ENCODE peak calls at places on chromosome 15, in eight cellular contexts. L is stomach, J is cardiac fibroblast, W is cardiac muscle cell, Q is AG04450, N is brain microvascular endothelial cell, M is HL-60, F is endothelial cell. C is an unnamed sample.

GRCh38 chr15:65405793-65406192 is 17.0 kb downstream of the IGDCC4 start:
- DNase-seq in L (no peak), J (no peak), W (no peak), Q (no peak), N (no peak), M (no peak), F (no peak), C (no peak)

GRCh38 chr15:100765458-100766224 is 114.0 kb upstream of the ALDH1A3 start:
- DNase-seq in L (no peak), J (no peak), W (no peak), Q (no peak), N (no peak), M (no peak), F (no peak), C (no peak)

GRCh38 chr15:70121656-70122297 is 24.1 kb upstream of the TLE3 start:
- DNase-seq in L (peak), J (peak), W (no peak), Q (peak), N (peak), M (no peak), F (no peak), C (peak)

GRCh38 chr15:41894791-41895463 is 1.1 kb upstream of the SPTBN5 start:
- DNase-seq in L (peak), J (peak), W (no peak), Q (no peak), N (peak), M (peak), F (no peak), C (peak)

GRCh38 chr15:67925182-67925581 is 85.3 kb upstream of the RNU6-1 start:
- DNase-seq in L (no peak), J (no peak), W (no peak), Q (no peak), N (no peak), M (no peak), F (no peak), C (no peak)

GRCh38 chr15:32649336-32649735 is 7.8 kb downstream of the SCG5 start:
- DNase-seq in L (no peak), J (peak), W (peak), Q (no peak), N (peak), M (no peak), F (peak), C (no peak)

GRCh38 chr15:26394801-26395200 is 378.1 kb downstream of the GABRB3 start:
- DNase-seq in L (no peak), J (no peak), W (peak), Q (no peak), N (no peak), M (no peak), F (no peak), C (no peak)

GRCh38 chr15:52368402-52368801 is 72.8 kb upstream of the MYO5C start:
- DNase-seq in L (no peak), J (no peak), W (no peak), Q (no peak), N (no peak), M (no peak), F (no peak), C (no peak)

GRCh38 chr15:91889143-91889815 is 35.8 kb downstream of the SLCO3A1 start:
- DNase-seq in L (no peak), J (no peak), W (peak), Q (no peak), N (no peak), M (no peak), F (no peak), C (no peak)

GRCh38 chr15:67510597-67511225 is 10.2 kb upstream of the C15orf61 start:
- DNase-seq in L (no peak), J (peak), W (no peak), Q (no peak), N (peak), M (no peak), F (no peak), C (no peak)

DNA sequence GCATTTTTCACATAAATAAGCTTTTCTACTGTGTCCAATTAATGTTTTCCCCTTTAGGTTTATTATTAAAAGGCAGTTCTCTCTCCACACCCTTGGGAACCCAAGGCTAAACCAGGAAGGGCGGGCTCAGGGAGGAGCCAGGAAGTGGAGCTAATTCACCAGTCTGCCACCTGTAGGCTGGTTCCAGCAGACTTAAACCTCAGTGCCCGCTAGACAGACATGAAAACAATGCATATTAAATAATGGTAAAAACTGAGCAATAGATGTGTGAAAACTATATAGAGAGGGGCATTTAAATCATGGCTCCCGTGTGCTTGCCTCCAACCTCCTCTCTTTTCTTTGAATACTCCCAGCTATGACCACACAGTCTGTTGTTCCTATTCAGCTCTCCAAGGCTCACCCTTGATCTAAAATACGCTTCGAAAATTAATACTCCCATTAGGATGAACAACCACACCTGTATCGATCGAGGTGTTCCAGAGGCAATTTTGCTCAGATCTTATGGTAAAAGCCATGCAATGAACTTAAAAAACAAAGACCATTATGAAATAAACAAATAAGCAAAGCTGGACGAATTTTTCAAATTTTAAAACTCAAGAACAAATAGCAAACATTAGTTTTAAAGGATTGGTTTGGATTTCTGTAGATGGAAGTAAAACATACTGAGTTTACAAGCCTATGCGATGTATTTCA is 253.3 kb downstream of the TJP1 start:
- DNase-seq in L (no peak), J (peak), W (peak), Q (no peak), N (no peak), M (no peak), F (peak), C (peak)
- TF ChIP-seq CTCF in L (no peak), J (no peak), W (peak), Q (no peak), N (peak), M (no peak), F (no peak), C (peak)

DNA sequence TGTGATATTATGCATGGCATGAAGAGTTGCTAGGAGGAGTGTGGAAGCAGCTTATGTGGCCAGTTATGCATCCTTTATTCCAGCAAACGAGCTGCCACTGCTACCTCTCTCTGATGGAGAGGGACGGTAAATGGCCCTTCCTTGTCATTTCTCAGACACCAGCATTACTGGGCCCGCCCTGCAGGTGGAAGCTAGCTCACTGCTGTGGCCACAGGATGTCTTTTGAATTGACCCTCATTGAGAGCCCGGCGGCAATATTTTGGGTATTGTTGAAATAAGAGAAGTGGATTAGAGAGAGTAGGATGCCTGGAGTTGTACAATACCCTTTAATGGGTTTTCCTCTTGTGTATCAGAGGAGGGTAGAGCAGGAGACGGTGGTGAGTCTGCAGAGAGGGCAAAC is 1.5 kb downstream of the MINAR1 start:
- DNase-seq in L (no peak), J (no peak), W (no peak), Q (no peak), N (no peak), M (no peak), F (peak), C (no peak)
- TF ChIP-seq CTCF in L (no peak), J (no peak), W (no peak), Q (no peak), N (peak), M (no peak), F (no peak), C (no peak)

GRCh38 chr15:44193651-44194396 is 1.2 kb downstream of the FRMD5 start:
- DNase-seq in L (no peak), J (peak), W (peak), Q (no peak), N (peak), M (no peak), F (peak), C (peak)

GRCh38 chr15:44199393-44199792 is 4.3 kb upstream of the FRMD5 start:
- DNase-seq in L (no peak), J (no peak), W (no peak), Q (no peak), N (no peak), M (no peak), F (no peak), C (no peak)

GRCh38 chr15:44194397-44195150 is 497 bp downstream of the FRMD5 start:
- DNase-seq in L (peak), J (peak), W (peak), Q (peak), N (peak), M (no peak), F (no peak), C (peak)

DNA sequence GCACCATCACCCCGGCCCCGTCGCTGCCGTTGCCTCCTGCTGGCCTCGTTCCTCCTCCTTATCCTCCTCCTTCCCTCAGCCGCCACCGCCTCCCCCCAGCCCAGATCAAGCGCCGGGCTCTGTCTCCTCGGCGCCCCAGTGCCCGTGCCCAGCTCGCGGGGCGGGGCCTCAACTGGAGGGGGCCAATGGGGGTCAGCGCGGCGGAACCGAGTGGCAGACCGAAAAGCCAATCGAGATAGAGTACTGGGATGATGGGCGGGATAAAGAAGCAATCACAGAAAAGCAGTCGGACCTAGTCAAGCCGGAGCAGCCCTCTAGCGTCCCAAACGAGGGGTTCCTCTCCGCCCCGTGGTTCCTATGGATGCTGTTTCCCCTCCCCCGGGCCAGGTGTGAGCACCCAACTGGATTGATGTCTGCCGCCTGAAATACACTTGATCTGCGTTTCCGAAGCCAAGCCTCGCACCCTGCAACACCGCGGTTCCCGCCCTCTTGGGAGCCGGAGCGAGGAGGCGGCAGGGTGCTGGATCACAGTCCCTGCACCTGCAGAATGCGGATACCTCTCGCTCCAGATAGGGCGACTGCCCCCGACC is at the start of gene FRMD5:
- DNase-seq in L (peak), J (peak), W (peak), Q (peak), N (peak), M (no peak), F (peak), C (peak)
- TF ChIP-seq CTCF in L (no peak), J (peak), W (peak), Q (peak), N (peak), M (no peak), F (no peak), C (no peak)

GRCh38 chr15:79849789-79850188 is 47.0 kb downstream of the MTHFS start:
- DNase-seq in L (peak), J (peak), W (peak), Q (no peak), N (peak), M (no peak), F (peak), C (no peak)
- TF ChIP-seq CTCF in L (no peak), J (peak), W (peak), Q (peak), N (peak), M (peak), F (peak), C (peak)

DNA sequence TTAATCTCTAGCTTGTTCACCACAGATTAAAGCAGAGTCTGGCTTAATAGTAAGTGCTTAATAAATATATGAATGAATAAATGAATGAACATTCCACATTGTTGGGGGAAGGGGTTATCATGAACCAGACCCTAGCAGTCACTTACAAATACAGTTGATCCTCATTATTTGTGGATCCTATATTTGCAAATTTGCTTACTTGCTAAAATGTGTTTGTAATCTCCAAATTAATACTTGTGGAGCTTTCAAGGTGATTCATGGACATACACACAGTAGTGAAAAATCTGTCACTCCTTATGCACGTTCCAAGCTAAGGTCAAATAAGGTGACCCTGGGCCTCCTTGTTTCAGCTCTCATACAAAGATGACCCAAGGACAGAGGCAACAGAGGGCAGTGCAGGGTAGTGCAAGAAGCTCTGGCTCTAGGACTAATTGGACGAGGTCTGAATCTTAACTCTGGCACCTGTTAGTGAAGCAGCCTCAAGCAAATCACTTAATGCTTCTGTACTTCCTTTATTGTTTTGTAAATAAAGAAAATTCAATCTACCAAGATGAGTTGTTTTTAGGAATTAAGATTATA is 112.8 kb upstream of the C2CD4B start:
- DNase-seq in L (no peak), J (no peak), W (no peak), Q (no peak), N (no peak), M (no peak), F (no peak), C (no peak)
- TF ChIP-seq CTCF in L (no peak), J (no peak), W (no peak), Q (no peak), N (no peak), M (no peak), F (no peak), C (no peak)

DNA sequence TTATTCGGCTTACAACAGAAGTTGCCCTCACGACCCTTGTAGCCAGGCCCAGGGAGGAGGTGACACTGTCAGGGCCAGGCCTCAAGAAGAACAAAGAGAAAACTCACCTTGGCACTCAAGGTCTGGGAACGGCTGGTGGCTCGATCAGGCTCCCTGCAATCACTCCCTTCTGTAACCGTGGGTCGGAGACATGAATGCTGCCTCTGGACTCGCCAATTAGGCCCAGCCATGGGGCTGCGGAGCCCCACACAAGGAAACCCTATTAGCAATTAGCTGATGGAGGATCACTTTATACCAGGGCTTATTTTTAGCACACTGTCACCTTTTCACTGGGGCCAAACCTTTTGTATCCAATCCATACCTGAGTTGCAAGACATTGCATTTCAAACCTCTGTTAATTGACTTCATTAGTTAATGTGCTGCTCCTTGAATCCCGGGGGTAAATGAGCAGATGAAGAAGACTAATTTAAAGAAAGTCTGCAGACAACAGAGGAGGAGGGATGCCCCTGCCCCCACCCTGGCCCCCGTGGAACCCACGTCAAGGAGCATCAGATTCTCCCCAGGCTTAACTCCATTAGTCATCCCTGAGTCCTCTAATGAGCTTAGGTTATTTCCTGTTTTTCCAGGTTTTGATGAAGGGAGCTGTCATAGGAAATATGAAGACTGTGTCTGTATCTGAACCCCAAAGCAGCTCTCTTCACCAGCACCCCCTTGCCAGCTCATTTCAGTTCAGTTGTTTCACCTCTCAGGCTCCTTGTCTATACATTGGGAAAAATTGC is 255.3 kb downstream of the RORA start:
- DNase-seq in L (no peak), J (peak), W (peak), Q (peak), N (peak), M (no peak), F (no peak), C (peak)
- TF ChIP-seq CTCF in L (no peak), J (no peak), W (no peak), Q (no peak), N (no peak), M (no peak), F (no peak), C (no peak)

GRCh38 chr15:79315623-79316328 is 4.9 kb downstream of the TMED3 start:
- DNase-seq in L (peak), J (no peak), W (no peak), Q (no peak), N (no peak), M (no peak), F (no peak), C (no peak)
- TF ChIP-seq CTCF in L (no peak), J (no peak), W (no peak), Q (no peak), N (no peak), M (no peak), F (no peak), C (no peak)

DNA sequence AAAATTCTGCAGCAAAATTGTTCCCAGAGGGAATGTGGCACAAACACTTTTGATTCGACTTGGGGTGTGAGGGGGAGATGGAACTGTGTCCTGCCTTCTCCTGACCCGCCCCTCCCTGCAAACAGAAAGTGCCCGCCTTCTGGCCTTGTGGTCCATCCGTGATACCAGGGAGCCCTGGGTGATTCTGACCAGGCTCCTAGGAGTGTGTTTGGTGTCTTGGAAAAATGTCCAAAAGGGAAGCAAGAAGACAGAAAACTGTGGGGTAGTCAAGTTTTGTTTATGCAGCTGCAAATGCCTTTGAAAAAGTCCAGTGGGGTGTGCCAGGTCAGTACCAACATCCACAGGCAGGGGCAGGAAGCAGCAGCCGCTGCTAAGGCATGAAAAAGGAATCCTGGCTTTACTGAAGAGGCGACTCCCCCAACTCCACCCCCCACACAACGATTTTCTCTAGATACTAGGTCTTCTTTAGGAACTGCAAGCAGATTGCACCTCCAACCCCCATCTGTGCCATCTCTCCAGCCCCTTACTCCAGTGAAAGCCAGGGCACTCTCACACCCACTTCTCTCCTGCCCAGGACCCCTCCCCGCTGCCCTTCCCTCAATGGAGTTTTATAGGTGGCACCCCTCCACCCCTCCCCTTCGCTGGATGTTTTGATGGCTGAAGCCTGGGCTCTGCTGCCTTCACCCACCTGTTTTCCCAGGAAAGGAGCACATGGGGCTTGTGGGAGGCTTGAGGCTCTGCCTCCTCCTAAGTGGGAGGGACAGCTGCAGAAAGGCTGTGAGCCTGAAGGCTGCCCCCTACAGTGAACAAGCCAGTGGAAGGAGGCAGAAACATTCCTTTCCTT is 82.4 kb upstream of the HERC1 start:
- DNase-seq in L (no peak), J (peak), W (peak), Q (no peak), N (no peak), M (no peak), F (peak), C (no peak)
- TF ChIP-seq CTCF in L (no peak), J (peak), W (peak), Q (peak), N (peak), M (no peak), F (peak), C (no peak)

GRCh38 chr15:47027322-47027946 is 689.9 kb upstream of the SEMA6D start:
- DNase-seq in L (no peak), J (no peak), W (no peak), Q (no peak), N (no peak), M (no peak), F (no peak), C (no peak)
- TF ChIP-seq CTCF in L (no peak), J (no peak), W (no peak), Q (no peak), N (no peak), M (no peak), F (no peak), C (no peak)

GRCh38 chr15:80912673-80913072 is 76.9 kb downstream of the MESD start:
- DNase-seq in L (no peak), J (no peak), W (no peak), Q (no peak), N (no peak), M (no peak), F (no peak), C (no peak)

GRCh38 chr15:80918440-80918839 is 71.2 kb downstream of the MESD start:
- DNase-seq in L (no peak), J (no peak), W (no peak), Q (no peak), N (no peak), M (no peak), F (no peak), C (no peak)

GRCh38 chr15:80916056-80916455 is 73.6 kb downstream of the MESD start:
- DNase-seq in L (no peak), J (no peak), W (no peak), Q (no peak), N (no peak), M (no peak), F (no peak), C (no peak)

GRCh38 chr15:80913541-80913940 is 76.1 kb downstream of the MESD start:
- DNase-seq in L (no peak), J (no peak), W (no peak), Q (no peak), N (no peak), M (no peak), F (no peak), C (no peak)

GRCh38 chr15:80915462-80915861 is 74.2 kb downstream of the MESD start:
- DNase-seq in L (no peak), J (no peak), W (no peak), Q (no peak), N (no peak), M (no peak), F (no peak), C (no peak)
- TF ChIP-seq CTCF in L (no peak), J (no peak), W (no peak), Q (no peak), N (no peak), M (no peak), F (no peak), C (no peak)

C was measured in RWPE1.